ENCODE peak calls at places on chromosome 17, in five cellular contexts. R is K562, H is HCT116, C is fibroblast of lung, D is neural progenitor cell. P is an unnamed sample.

GRCh38 chr17:33021731-33022408 is 30.2 kb downstream of the SPACA3 start:
- DNase-seq in D (peak; percentile 16), H (no peak), C (peak; percentile 11), R (no peak), P (no peak)

GRCh38 chr17:76727745-76728456 is 1.3 kb downstream of the METTL23 start:
- DNase-seq in R (no peak), H (no peak), D (no peak), C (peak; percentile 21), P (no peak)

GRCh38 chr17:51778842-51779241 is 379.7 kb downstream of the CA10 start:
- DNase-seq in C (no peak), D (no peak), R (no peak), H (no peak), P (no peak)

GRCh38 chr17:17605747-17606083 is 14.2 kb upstream of the PEMT start:
- DNase-seq in C (peak; percentile 15), H (no peak), R (no peak), D (no peak), P (no peak)

GRCh38 chr17:7471729-7472128 is 7.7 kb downstream of the ZBTB4 start:
- DNase-seq in C (no peak), R (no peak), D (no peak), H (no peak), P (no peak)

GRCh38 chr17:1153795-1154546 is 25.8 kb downstream of the ABR start:
- DNase-seq in H (no peak), D (peak; percentile 59), C (peak; percentile 84), R (no peak), P (peak; percentile 36)

GRCh38 chr17:2094891-2095535 is 40.1 kb downstream of the HIC1 start:
- DNase-seq in H (no peak), C (peak; percentile 79), D (peak; percentile 56), R (no peak), P (no peak)

GRCh38 chr17:66459811-66460270 is 157.4 kb downstream of the PRKCA start:
- DNase-seq in D (no peak), C (peak; percentile 100), H (peak; percentile 77), R (no peak), P (no peak)

GRCh38 chr17:28338056-28338768 is 2.7 kb downstream of the TNFAIP1 start:
- DNase-seq in C (peak; percentile 52), R (no peak), D (no peak), H (no peak), P (no peak)

GRCh38 chr17:74865504-74866197 is 6.0 kb upstream of the GRIN2C start:
- DNase-seq in C (no peak), R (no peak), D (no peak), H (no peak), P (no peak)
- TF ChIP-seq CTCF in C (no peak), R (no peak), D (no peak), H (no peak), P (no peak)

GRCh38 chr17:78255953-78256704 is 24.7 kb downstream of the TMEM235 start:
- DNase-seq in D (no peak), R (no peak), C (no peak), H (no peak), P (no peak)

GRCh38 chr17:78258323-78259229 is 27.1 kb downstream of the TMEM235 start:
- DNase-seq in H (no peak), R (peak; percentile 85), D (peak; percentile 8), C (peak; percentile 23), P (no peak)

GRCh38 chr17:78256705-78257559 is 25.5 kb downstream of the TMEM235 start:
- DNase-seq in H (no peak), R (no peak), C (no peak), D (peak; percentile 51), P (no peak)

GRCh38 chr17:78255029-78255656 is 23.7 kb downstream of the TMEM235 start:
- DNase-seq in D (no peak), C (no peak), R (no peak), H (no peak), P (no peak)

DNA sequence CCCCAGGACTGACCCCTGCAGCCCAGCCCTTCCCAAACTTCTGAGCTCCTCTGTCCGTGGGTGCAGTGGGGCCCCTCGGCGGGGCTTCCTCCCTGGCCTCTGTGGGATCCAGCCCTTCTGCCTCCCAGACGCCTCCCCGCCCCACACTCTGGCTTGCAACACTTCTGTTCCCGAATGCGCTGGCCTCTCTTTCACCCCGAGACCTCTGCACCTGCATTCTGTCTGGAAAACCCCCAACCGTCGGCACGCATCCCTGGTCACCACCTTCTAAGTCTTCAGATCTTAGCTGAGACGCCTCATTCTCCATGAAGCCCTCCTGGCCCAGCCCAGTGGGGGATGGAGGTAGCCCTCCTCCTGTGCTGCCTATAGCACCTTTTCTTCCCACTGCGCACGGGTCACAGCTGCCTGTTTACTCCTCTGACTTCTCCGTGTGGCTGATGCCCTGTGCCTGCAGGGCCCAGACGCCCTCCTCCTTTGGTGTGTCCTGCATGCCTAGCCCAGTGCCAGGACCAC is 26.4 kb downstream of the TMEM235 start:
- DNase-seq in R (peak; percentile 28), C (peak; percentile 32), D (no peak), H (no peak), P (no peak)
- H3K4me3 ChIP-seq in R (peak overlapping the region; percentile 35), C (no peak overlapping the region), D (no peak overlapping the region), H (no peak overlapping the region), P (no peak overlapping the region)

GRCh38 chr17:43530303-43531081 is 15.6 kb downstream of the ETV4 start:
- DNase-seq in R (peak; percentile 50), D (peak; percentile 84), H (peak; percentile 37), C (peak; percentile 93), P (no peak)

GRCh38 chr17:43531082-43531378 is 15.1 kb downstream of the ETV4 start:
- DNase-seq in R (no peak), D (no peak), C (no peak), H (no peak), P (no peak)

GRCh38 chr17:43528319-43528987 is 17.7 kb downstream of the ETV4 start:
- DNase-seq in H (no peak), R (peak; percentile 38), D (no peak), C (no peak), P (no peak)

GRCh38 chr17:43528988-43529814 is 16.9 kb downstream of the ETV4 start:
- DNase-seq in D (no peak), H (no peak), C (no peak), R (no peak), P (no peak)

GRCh38 chr17:43529977-43530302 is 16.2 kb downstream of the ETV4 start:
- DNase-seq in H (no peak), R (no peak), C (no peak), D (no peak), P (no peak)
- H3K9ac ChIP-seq in H (no peak overlapping the region), R (peak overlapping the region; percentile 66), C (peak overlapping the region; percentile 45), D (no peak overlapping the region), P (no peak overlapping the region)

GRCh38 chr17:59874366-59874765 is 18.4 kb downstream of the TUBD1 start:
- DNase-seq in H (no peak), C (no peak), D (no peak), R (no peak), P (no peak)
- TF ChIP-seq CTCF in H (no peak), C (no peak), D (no peak), R (no peak), P (no peak)